ENCODE peak calls at places on chromosomes 5 and 9, in ten cellular contexts. I is keratinocyte, C is breast epithelium, Q is PC-9, U is IMR-90, J is esophagus squamous epithelium, M is right atrium auricular region, F is upper lobe of right lung, P is endodermal cell, B is spleen. E is an unnamed sample. For H3K27me3, the result is how much of the 10 kb centered on the place peaks cover.

GRCh38 chr9:94757158-94757557 is 30.7 kb downstream of the AOPEP start:
- DNase-seq in I (no peak), Q (no peak), J (no peak), U (peak), C (no peak), M (no peak), F (no peak), B (no peak), P (no peak), E (no peak)

GRCh38 chr5:160071521-160072299 is 47.5 kb downstream of the PWWP2A start:
- DNase-seq in M (no peak), I (no peak), C (no peak), B (no peak), P (no peak), Q (no peak), J (no peak), U (no peak), F (no peak), E (no peak)

GRCh38 chr9:89865981-89866380 is 261.2 kb downstream of the GADD45G start:
- DNase-seq in F (peak), Q (no peak), I (no peak), B (peak), M (no peak), J (no peak), C (no peak), P (no peak), U (no peak), E (peak)

GRCh38 chr5:119257613-119258012 is 98.2 kb upstream of the TNFAIP8 start:
- DNase-seq in Q (no peak), P (no peak), J (no peak), I (no peak), B (no peak), F (no peak), C (no peak), U (no peak), M (no peak), E (no peak)

GRCh38 chr9:107847977-107848376 is 358.4 kb upstream of the KLF4 start:
- DNase-seq in C (no peak), P (no peak), F (no peak), J (no peak), I (no peak), Q (peak), B (no peak), M (no peak), U (peak), E (no peak)

GRCh38 chr9:136085815-136086212 is 9.3 kb downstream of the NACC2 start:
- DNase-seq in C (peak), P (no peak), M (no peak), J (no peak), B (peak), I (no peak), Q (no peak), U (no peak), F (peak), E (peak)

GRCh38 chr5:111999286-111999685 is 242.3 kb upstream of the NREP start:
- DNase-seq in M (no peak), B (no peak), C (no peak), P (no peak), F (no peak), Q (no peak), J (no peak), I (no peak), U (peak), E (no peak)

GRCh38 chr5:131968396-131968954 is 23.0 kb upstream of the MEIKIN start:
- DNase-seq in B (no peak), F (no peak), P (no peak), U (no peak), C (no peak), M (no peak), J (no peak), Q (no peak), I (no peak), E (no peak)

GRCh38 chr5:122916490-122916889 is 71.1 kb downstream of the SNX24 start:
- DNase-seq in U (no peak), J (no peak), Q (no peak), P (no peak), B (no peak), I (no peak), F (no peak), M (no peak), C (no peak), E (no peak)

GRCh38 chr5:139848508-139849100 is 53.0 kb downstream of the PSD2 start:
- DNase-seq in P (no peak), I (no peak), C (no peak), U (no peak), B (peak), F (peak), J (no peak), Q (no peak), M (no peak), E (peak)

GRCh38 chr5:121288781-121289180 is 562.9 kb upstream of the FTMT start:
- DNase-seq in M (no peak), Q (no peak), B (no peak), J (no peak), P (no peak), U (no peak), F (no peak), C (no peak), I (no peak), E (no peak)

GRCh38 chr9:129553277-129553676 is 67.6 kb downstream of the C9orf50 start:
- DNase-seq in C (no peak), J (no peak), Q (no peak), F (no peak), B (no peak), I (no peak), M (no peak), P (no peak), U (no peak), E (no peak)

GRCh38 chr5:101431201-101431600 is 528.1 kb upstream of the ST8SIA4 start:
- DNase-seq in P (no peak), J (no peak), Q (no peak), I (no peak), U (no peak), B (no peak), F (no peak), C (no peak), M (no peak), E (no peak)

GRCh38 chr5:26833596-26833995 is 204.8 kb downstream of the CDH9 start:
- DNase-seq in Q (no peak), P (no peak), U (no peak), M (no peak), B (no peak), F (no peak), I (no peak), J (no peak), C (no peak), E (no peak)
- TF ChIP-seq CTCF in Q (no peak), P (no peak), U (no peak), M (no peak), B (no peak), F (no peak), I (no peak), J (no peak), C (no peak), E (no peak)

DNA sequence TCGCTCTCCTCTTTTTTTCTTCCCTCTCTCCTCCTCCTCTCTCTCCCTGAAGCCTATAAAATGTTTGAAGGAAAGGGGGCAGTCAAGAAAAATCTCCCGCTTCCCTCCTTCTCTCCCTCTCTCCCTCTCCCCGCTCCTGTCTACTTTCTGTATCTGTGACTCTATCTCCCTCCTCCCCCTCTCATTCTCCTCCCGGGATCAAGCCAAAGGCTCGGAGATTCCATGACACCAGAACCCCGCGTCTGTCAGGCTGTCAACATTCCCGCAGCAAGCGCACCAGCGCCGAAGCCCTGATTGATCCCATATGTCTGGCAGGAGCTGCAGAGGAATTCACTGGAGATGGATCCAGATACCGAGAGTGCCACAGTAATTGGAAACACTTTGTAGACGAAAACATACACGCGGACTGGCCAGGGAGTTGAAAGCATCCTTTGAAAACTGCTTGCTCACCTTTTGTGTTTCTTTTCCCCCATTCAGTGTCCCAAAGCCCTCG is 268 bp upstream of the SVEP1 start:
- DNase-seq in I (no peak), J (no peak), C (no peak), B (no peak), M (no peak), U (peak), F (no peak), Q (no peak), P (peak), E (no peak)
- H3K27me3 ChIP-seq in I (under half), J (under half), C (under half), B (under half), M (under half), U (under half), F (under half), Q (under half), P (half or more), E (half or more)

DNA sequence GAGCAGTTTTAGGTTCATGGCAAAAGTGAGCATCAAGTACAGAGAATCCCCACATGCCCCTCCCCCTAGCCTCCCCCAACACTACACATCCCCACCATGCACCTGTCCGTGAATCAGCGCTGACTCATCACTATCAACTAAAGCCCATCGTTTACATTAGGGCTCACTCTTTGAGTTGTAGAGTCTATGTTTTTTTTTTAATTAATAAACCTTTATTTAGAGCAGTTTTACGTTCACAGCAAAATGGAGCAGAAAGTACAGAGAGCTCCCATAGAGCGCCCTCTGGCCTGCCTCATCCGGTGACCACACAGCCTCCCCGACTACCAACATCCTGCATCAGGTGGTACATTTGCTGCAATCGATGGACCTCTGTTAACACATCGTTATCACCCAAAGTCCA is 47.9 kb upstream of the UNC5A start:
- DNase-seq in I (no peak), B (no peak), F (peak), P (peak), U (peak), J (no peak), M (peak), Q (peak), C (no peak), E (no peak)
- TF ChIP-seq CTCF in I (no peak), B (no peak), F (no peak), P (peak), U (no peak), J (no peak), M (no peak), Q (no peak), C (no peak), E (no peak)

GRCh38 chr9:132983814-132984201 is 5.3 kb downstream of the GFI1B start:
- DNase-seq in B (no peak), Q (no peak), I (no peak), J (no peak), C (no peak), P (no peak), U (no peak), F (no peak), M (no peak), E (no peak)
- H3K27me3 ChIP-seq in B (half or more), Q (half or more), I (half or more), J (under half), C (half or more), P (under half), U (half or more), F (under half), M (under half), E (under half)